ENCODE peak calls at places on chromosomes 12 and 14, in seven cellular contexts. M is T-helper 1 cell, G is HL-60, A is SW480, Y is A172, J is foreskin fibroblast, K is hypothalamus. Z is an unnamed sample.

GRCh38 chr12:75974323-75975273 is 57.0 kb downstream of the PHLDA1 start:
- DNase-seq in A (no peak), J (no peak), G (no peak), K (no peak), Y (no peak), M (no peak), Z (no peak)

GRCh38 chr14:76584271-76584702 is 177.0 kb upstream of the VASH1 start:
- DNase-seq in A (no peak), J (no peak), Y (peak), G (no peak), K (peak), M (no peak), Z (no peak)

GRCh38 chr12:29991924-29992323 is 208.2 kb upstream of the TMTC1 start:
- DNase-seq in A (no peak), K (no peak), J (peak), Y (no peak), G (no peak), M (no peak), Z (no peak)

GRCh38 chr14:31726337-31726736 is 165.1 kb downstream of the NUBPL start:
- DNase-seq in G (no peak), K (no peak), J (no peak), A (no peak), Y (no peak), M (no peak), Z (no peak)

GRCh38 chr14:78448483-78449094 is 278.4 kb downstream of the NRXN3 start:
- DNase-seq in Y (peak), A (peak), G (no peak), J (peak), K (peak), M (no peak), Z (peak)

GRCh38 chr12:8057839-8058238 is 8.3 kb downstream of the C3AR1 start:
- DNase-seq in G (peak), K (no peak), M (no peak), Y (no peak), A (no peak), J (peak), Z (no peak)

GRCh38 chr14:37434867-37435266 is 160.2 kb downstream of the FOXA1 start:
- DNase-seq in Y (no peak), J (no peak), G (no peak), K (no peak), M (no peak), A (no peak), Z (no peak)

GRCh38 chr12:3348055-3348454 is 142.9 kb upstream of the PRMT8 start:
- DNase-seq in M (no peak), A (no peak), G (no peak), K (no peak), Y (no peak), J (no peak), Z (no peak)

GRCh38 chr12:21248679-21249078 is 86.0 kb downstream of the SLCO1A2 start:
- DNase-seq in Y (peak), K (no peak), J (no peak), G (no peak), M (no peak), A (peak), Z (no peak)

GRCh38 chr12:54173066-54173726 is 15.6 kb downstream of the SMUG1 start:
- DNase-seq in A (peak), M (no peak), Y (no peak), G (no peak), J (peak), K (no peak), Z (peak)

GRCh38 chr14:34021096-34021495 is 70.2 kb upstream of the EGLN3 start:
- DNase-seq in G (no peak), M (no peak), A (no peak), Y (no peak), J (no peak), K (no peak), Z (no peak)

GRCh38 chr12:109900752-109901580 is 892 bp downstream of the TCHP start:
- DNase-seq in A (peak), K (no peak), J (no peak), G (no peak), M (no peak), Y (peak), Z (no peak)